ENCODE peak calls at places on chromosomes 12 and 14, in six cellular contexts. One of them, this sample, is unnamed. For H3K4me1, the result is how much of the 10 kb centered on the place peaks cover.

GRCh38 chr12:19074700-19075099 is 54.8 kb upstream of the PLEKHA5 start:
- DNase-seq in NT2/D1: no peak
- DNase-seq in CD4-positive, alpha-beta memory T cell: no peak
- DNase-seq in endothelial cell of umbilical vein: no peak
- DNase-seq in body of pancreas: no peak
- DNase-seq in lung: no peak
- DNase-seq in this sample: no peak

GRCh38 chr12:20596036-20596435 is 99.1 kb upstream of the SLCO1C1 start:
- DNase-seq in NT2/D1: no peak
- DNase-seq in CD4-positive, alpha-beta memory T cell: no peak
- DNase-seq in endothelial cell of umbilical vein: no peak
- DNase-seq in body of pancreas: no peak
- DNase-seq in lung: no peak
- DNase-seq in this sample: no peak

GRCh38 chr12:26028953-26029740 is 70.7 kb downstream of the RASSF8 start:
- DNase-seq in NT2/D1: peak
- DNase-seq in CD4-positive, alpha-beta memory T cell: no peak
- DNase-seq in endothelial cell of umbilical vein: peak
- DNase-seq in body of pancreas: peak
- DNase-seq in lung: no peak
- DNase-seq in this sample: no peak

GRCh38 chr14:75200451-75200850 is 24.0 kb upstream of the TMED10 start:
- DNase-seq in NT2/D1: no peak
- DNase-seq in CD4-positive, alpha-beta memory T cell: no peak
- DNase-seq in endothelial cell of umbilical vein: no peak
- DNase-seq in body of pancreas: peak
- DNase-seq in lung: peak
- DNase-seq in this sample: no peak

GRCh38 chr12:12699345-12699744 is 3.4 kb upstream of the GPR19 start:
- DNase-seq in NT2/D1: no peak
- DNase-seq in CD4-positive, alpha-beta memory T cell: no peak
- DNase-seq in endothelial cell of umbilical vein: no peak
- DNase-seq in body of pancreas: no peak
- DNase-seq in lung: no peak
- DNase-seq in this sample: no peak

GRCh38 chr14:101398011-101398410 is 163.3 kb upstream of the DIO3 start:
- DNase-seq in NT2/D1: no peak
- DNase-seq in CD4-positive, alpha-beta memory T cell: no peak
- DNase-seq in endothelial cell of umbilical vein: no peak
- DNase-seq in body of pancreas: no peak
- DNase-seq in lung: no peak
- DNase-seq in this sample: no peak

GRCh38 chr12:86724716-86725115 is 468.5 kb upstream of the MGAT4C start:
- DNase-seq in NT2/D1: no peak
- DNase-seq in CD4-positive, alpha-beta memory T cell: no peak
- DNase-seq in endothelial cell of umbilical vein: no peak
- DNase-seq in body of pancreas: no peak
- DNase-seq in lung: no peak
- DNase-seq in this sample: no peak

GRCh38 chr12:6915023-6915788 is 826 bp downstream of the ENO2 start:
- DNase-seq in NT2/D1: no peak
- DNase-seq in CD4-positive, alpha-beta memory T cell: peak
- DNase-seq in endothelial cell of umbilical vein: no peak
- DNase-seq in body of pancreas: no peak
- DNase-seq in lung: no peak
- DNase-seq in this sample: no peak

GRCh38 chr12:120007272-120007671 is 18.2 kb downstream of the BICDL1 start:
- DNase-seq in NT2/D1: no peak
- DNase-seq in CD4-positive, alpha-beta memory T cell: peak
- DNase-seq in endothelial cell of umbilical vein: no peak
- DNase-seq in body of pancreas: no peak
- DNase-seq in lung: no peak
- DNase-seq in this sample: no peak

GRCh38 chr12:28578833-28579252 is 388.6 kb downstream of the CCDC91 start:
- DNase-seq in NT2/D1: no peak
- DNase-seq in CD4-positive, alpha-beta memory T cell: no peak
- DNase-seq in endothelial cell of umbilical vein: no peak
- DNase-seq in body of pancreas: no peak
- DNase-seq in lung: no peak
- DNase-seq in this sample: no peak

GRCh38 chr14:42014301-42014700 is 407.6 kb downstream of the LRFN5 start:
- DNase-seq in NT2/D1: no peak
- DNase-seq in CD4-positive, alpha-beta memory T cell: no peak
- DNase-seq in endothelial cell of umbilical vein: no peak
- DNase-seq in body of pancreas: no peak
- DNase-seq in lung: no peak
- DNase-seq in this sample: no peak

GRCh38 chr12:49955899-49956662 is 5.5 kb downstream of the AQP2 start:
- DNase-seq in NT2/D1: no peak
- DNase-seq in CD4-positive, alpha-beta memory T cell: no peak
- DNase-seq in endothelial cell of umbilical vein: no peak
- DNase-seq in body of pancreas: no peak
- DNase-seq in lung: no peak
- DNase-seq in this sample: no peak

GRCh38 chr14:53411110-53411509 is 258.0 kb upstream of the DDHD1 start:
- DNase-seq in NT2/D1: no peak
- DNase-seq in CD4-positive, alpha-beta memory T cell: no peak
- DNase-seq in endothelial cell of umbilical vein: no peak
- DNase-seq in body of pancreas: no peak
- DNase-seq in lung: no peak
- DNase-seq in this sample: no peak

GRCh38 chr12:53677612-53678133 is 1.8 kb upstream of the ATP5MC2 start:
- DNase-seq in NT2/D1: no peak
- DNase-seq in CD4-positive, alpha-beta memory T cell: no peak
- DNase-seq in endothelial cell of umbilical vein: peak
- DNase-seq in body of pancreas: no peak
- DNase-seq in lung: no peak
- DNase-seq in this sample: no peak

GRCh38 chr12:116140559-116140958 is 136.9 kb downstream of the MED13L start:
- DNase-seq in NT2/D1: no peak
- DNase-seq in CD4-positive, alpha-beta memory T cell: no peak
- DNase-seq in endothelial cell of umbilical vein: no peak
- DNase-seq in body of pancreas: no peak
- DNase-seq in lung: no peak
- DNase-seq in this sample: no peak

DNA sequence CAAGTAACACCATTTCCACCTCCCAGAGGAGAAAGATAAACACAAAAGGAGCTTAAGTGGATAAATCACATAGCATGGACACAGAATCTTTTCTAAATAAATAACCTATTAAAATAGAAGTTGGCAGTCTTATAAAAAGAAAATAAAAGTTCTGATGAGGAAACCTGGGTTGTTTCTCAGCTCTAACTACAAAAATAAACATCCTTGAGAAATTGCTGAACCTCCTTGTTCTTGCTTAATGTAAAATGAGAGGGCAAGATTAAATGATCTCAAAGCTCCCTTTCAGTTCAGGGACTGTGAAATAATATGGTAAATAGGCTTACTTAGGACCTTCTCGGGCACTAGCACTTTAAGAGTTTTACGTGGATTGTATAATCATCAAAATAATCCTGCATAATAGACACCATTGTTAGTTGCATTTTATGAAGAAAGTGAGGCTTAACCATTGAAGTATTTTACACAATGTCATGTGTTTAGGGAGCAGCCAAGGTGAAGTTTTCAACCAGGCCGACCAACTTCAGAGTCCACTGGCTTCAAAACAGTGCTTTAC is 214.0 kb upstream of the NOVA1 start:
- DNase-seq in NT2/D1: no peak
- DNase-seq in CD4-positive, alpha-beta memory T cell: no peak
- DNase-seq in endothelial cell of umbilical vein: no peak
- DNase-seq in body of pancreas: no peak
- DNase-seq in lung: no peak
- DNase-seq in this sample: no peak
- H3K4me1 ChIP-seq in NT2/D1: under half
- H3K4me1 ChIP-seq in CD4-positive, alpha-beta memory T cell: under half
- H3K4me1 ChIP-seq in endothelial cell of umbilical vein: under half
- H3K4me1 ChIP-seq in body of pancreas: under half
- H3K4me1 ChIP-seq in lung: under half
- H3K4me1 ChIP-seq in this sample: under half

DNA sequence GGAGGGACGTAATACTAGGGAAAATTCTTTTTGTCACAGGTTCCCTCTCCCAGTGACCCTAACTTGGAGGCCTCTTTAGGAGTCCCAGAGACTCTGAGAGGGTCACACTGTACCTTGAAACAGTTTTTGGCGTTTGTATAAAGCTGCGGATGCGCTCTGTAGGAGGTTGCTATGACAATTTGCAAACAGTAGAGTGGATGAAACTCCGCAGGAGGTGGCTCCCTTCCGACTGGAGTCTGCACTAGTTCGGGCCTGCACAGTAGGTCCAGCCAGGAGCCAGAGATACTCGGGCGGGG is 1.3 kb upstream of the DYRK2 start:
- DNase-seq in NT2/D1: no peak
- DNase-seq in CD4-positive, alpha-beta memory T cell: peak
- DNase-seq in endothelial cell of umbilical vein: no peak
- DNase-seq in body of pancreas: no peak
- DNase-seq in lung: no peak
- DNase-seq in this sample: no peak
- H3K4me3 ChIP-seq in NT2/D1: peak
- H3K4me3 ChIP-seq in CD4-positive, alpha-beta memory T cell: no peak
- H3K4me3 ChIP-seq in endothelial cell of umbilical vein: no peak
- H3K4me3 ChIP-seq in body of pancreas: no peak
- H3K4me3 ChIP-seq in lung: no peak
- H3K4me3 ChIP-seq in this sample: peak

GRCh38 chr12:46403732-46404097 is 31.1 kb upstream of the SLC38A2 start:
- DNase-seq in NT2/D1: no peak
- DNase-seq in CD4-positive, alpha-beta memory T cell: no peak
- DNase-seq in endothelial cell of umbilical vein: no peak
- DNase-seq in body of pancreas: no peak
- DNase-seq in lung: no peak
- DNase-seq in this sample: no peak
- H3K4me1 ChIP-seq in NT2/D1: under half
- H3K4me1 ChIP-seq in CD4-positive, alpha-beta memory T cell: under half
- H3K4me1 ChIP-seq in endothelial cell of umbilical vein: under half
- H3K4me1 ChIP-seq in body of pancreas: under half
- H3K4me1 ChIP-seq in lung: under half
- H3K4me1 ChIP-seq in this sample: under half

DNA sequence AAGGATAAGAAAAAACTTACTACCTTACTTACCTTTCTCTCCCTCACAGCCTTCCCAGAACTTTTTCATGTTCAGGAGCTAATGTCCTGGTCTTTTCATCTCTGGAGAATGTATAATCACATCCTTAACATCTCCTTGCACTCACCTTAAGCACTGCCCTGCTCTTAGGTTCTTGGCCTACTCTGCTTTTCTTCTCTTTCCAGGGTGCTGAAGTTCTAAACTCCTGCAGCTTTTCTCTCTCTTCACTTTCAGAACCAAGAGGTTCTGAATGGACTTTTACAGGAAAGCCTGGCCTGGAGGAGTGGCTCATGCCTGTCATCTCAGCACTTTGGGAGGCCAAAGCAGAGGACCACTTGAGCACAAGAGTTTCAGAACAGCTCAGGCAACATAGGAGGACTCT is 101.9 kb downstream of the TMTC2 start:
- DNase-seq in NT2/D1: no peak
- DNase-seq in CD4-positive, alpha-beta memory T cell: no peak
- DNase-seq in endothelial cell of umbilical vein: no peak
- DNase-seq in body of pancreas: no peak
- DNase-seq in lung: no peak
- DNase-seq in this sample: no peak
- H3K4me3 ChIP-seq in NT2/D1: no peak
- H3K4me3 ChIP-seq in CD4-positive, alpha-beta memory T cell: no peak
- H3K4me3 ChIP-seq in endothelial cell of umbilical vein: no peak
- H3K4me3 ChIP-seq in body of pancreas: no peak
- H3K4me3 ChIP-seq in lung: no peak
- H3K4me3 ChIP-seq in this sample: no peak

DNA sequence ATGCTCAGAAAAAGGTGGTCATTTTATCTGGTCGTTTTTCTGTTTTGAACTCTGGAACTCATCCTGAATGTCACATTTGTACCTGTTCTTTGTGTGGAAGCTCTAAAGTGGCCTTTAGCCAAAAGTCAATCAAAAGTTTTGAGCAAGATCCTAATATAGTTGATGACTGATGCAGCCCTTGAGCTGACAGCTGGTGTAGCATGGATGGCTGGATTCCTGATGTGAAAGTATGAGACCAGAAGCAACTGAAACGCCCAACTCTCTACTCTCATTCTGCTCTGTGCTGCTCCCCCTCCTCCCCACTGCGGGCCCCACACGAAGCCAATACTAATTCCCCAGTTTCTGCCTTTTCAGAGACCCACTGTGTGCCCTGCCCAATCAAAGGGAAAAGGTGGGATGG is 10.3 kb upstream of the MYH7 start:
- DNase-seq in NT2/D1: no peak
- DNase-seq in CD4-positive, alpha-beta memory T cell: no peak
- DNase-seq in endothelial cell of umbilical vein: no peak
- DNase-seq in body of pancreas: no peak
- DNase-seq in lung: no peak
- DNase-seq in this sample: no peak
- H3K4me1 ChIP-seq in NT2/D1: under half
- H3K4me1 ChIP-seq in CD4-positive, alpha-beta memory T cell: under half
- H3K4me1 ChIP-seq in endothelial cell of umbilical vein: under half
- H3K4me1 ChIP-seq in body of pancreas: under half
- H3K4me1 ChIP-seq in lung: under half
- H3K4me1 ChIP-seq in this sample: under half

DNA sequence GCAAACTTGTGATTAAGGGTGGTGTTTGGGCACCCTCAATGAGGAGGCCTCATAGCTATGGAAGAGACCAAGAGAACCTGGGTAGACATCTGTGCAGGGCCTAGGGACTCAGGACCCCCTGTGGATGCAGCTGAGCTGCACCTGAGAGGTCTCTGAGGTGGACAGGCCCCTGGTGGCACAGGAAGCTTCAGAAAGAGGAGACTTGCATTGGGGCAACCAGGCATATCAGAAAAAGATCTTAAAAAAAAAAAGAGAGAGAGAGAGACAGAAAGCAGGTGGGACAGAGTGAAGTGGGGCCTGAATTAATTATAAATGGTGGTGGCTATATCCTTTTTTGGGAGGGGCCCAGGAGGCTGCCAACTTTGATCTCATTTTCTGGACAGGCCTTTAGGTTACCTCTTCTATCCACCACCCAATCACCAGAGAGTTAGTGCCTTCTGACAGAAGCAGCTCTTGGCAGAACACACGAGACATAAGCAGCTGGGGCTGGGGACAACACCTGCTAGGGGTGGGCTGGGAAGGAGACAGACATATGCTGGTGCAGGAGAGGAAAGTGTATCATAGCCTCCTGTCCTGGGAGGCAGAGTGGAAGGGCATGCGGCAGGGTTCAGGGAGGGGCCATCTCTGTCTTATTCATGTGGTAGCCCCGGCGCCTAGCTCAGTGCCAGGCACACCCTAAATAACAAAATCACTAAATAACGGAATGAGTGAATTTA is 46.6 kb upstream of the ATP23 start:
- DNase-seq in NT2/D1: no peak
- DNase-seq in CD4-positive, alpha-beta memory T cell: no peak
- DNase-seq in endothelial cell of umbilical vein: no peak
- DNase-seq in body of pancreas: no peak
- DNase-seq in lung: no peak
- DNase-seq in this sample: no peak
- H3K4me3 ChIP-seq in NT2/D1: no peak
- H3K4me3 ChIP-seq in CD4-positive, alpha-beta memory T cell: no peak
- H3K4me3 ChIP-seq in endothelial cell of umbilical vein: no peak
- H3K4me3 ChIP-seq in body of pancreas: no peak
- H3K4me3 ChIP-seq in lung: no peak
- H3K4me3 ChIP-seq in this sample: no peak

GRCh38 chr14:64727551-64728071 is 23.4 kb downstream of the PLEKHG3 start:
- DNase-seq in NT2/D1: no peak
- DNase-seq in CD4-positive, alpha-beta memory T cell: no peak
- DNase-seq in endothelial cell of umbilical vein: no peak
- DNase-seq in body of pancreas: no peak
- DNase-seq in lung: no peak
- DNase-seq in this sample: no peak
- H3K4me1 ChIP-seq in NT2/D1: under half
- H3K4me1 ChIP-seq in CD4-positive, alpha-beta memory T cell: half or more
- H3K4me1 ChIP-seq in endothelial cell of umbilical vein: under half
- H3K4me1 ChIP-seq in body of pancreas: half or more
- H3K4me1 ChIP-seq in lung: under half
- H3K4me1 ChIP-seq in this sample: under half